ENCODE peak calls at places on chromosomes 7 and 10, in six cellular contexts. K is fibroblast of lung, C is left ventricle myocardium inferior, U is colonic mucosa, M is H1, O is right lobe of liver. N is an unnamed sample. For H3K4me1, the result is how much of the 10 kb centered on the place peaks cover.

GRCh38 chr10:121459765-121460453 is 138.3 kb downstream of the FGFR2 start:
- DNase-seq in K (peak), U (no peak), M (no peak), O (no peak), C (no peak), N (no peak)

GRCh38 chr7:148486937-148487336 is 103.6 kb upstream of the C7orf33 start:
- DNase-seq in U (no peak), O (no peak), M (no peak), K (no peak), C (no peak), N (no peak)

GRCh38 chr10:94104316-94105060 is 110.8 kb downstream of the PLCE1 start:
- DNase-seq in M (no peak), O (no peak), U (no peak), K (peak), C (no peak), N (no peak)

GRCh38 chr10:4301296-4301695 is 516.3 kb upstream of the KLF6 start:
- DNase-seq in K (peak), U (no peak), C (no peak), M (no peak), O (no peak), N (no peak)

GRCh38 chr10:132377326-132377725 is 19.7 kb upstream of the PWWP2B start:
- DNase-seq in K (no peak), M (no peak), O (peak), U (no peak), C (no peak), N (no peak)

GRCh38 chr10:74576586-74576985 is 249.8 kb upstream of the KAT6B start:
- DNase-seq in C (no peak), M (no peak), U (no peak), K (no peak), O (no peak), N (no peak)

GRCh38 chr10:34730726-34731125 is 84.4 kb downstream of the PARD3 start:
- DNase-seq in M (no peak), U (no peak), C (no peak), K (peak), O (no peak), N (no peak)

GRCh38 chr7:73844848-73845460 is 2.6 kb upstream of the METTL27 start:
- DNase-seq in U (no peak), C (no peak), O (no peak), M (no peak), K (peak), N (no peak)

GRCh38 chr7:102287082-102287464 is 405 bp downstream of the SH2B2 start:
- DNase-seq in O (no peak), K (no peak), M (no peak), C (peak), U (no peak), N (no peak)

GRCh38 chr10:133476641-133476990 is 22.9 kb downstream of the SCART1 start:
- DNase-seq in C (no peak), K (no peak), M (no peak), U (no peak), O (no peak), N (no peak)

GRCh38 chr10:122263971-122264370 is 7.1 kb upstream of the BTBD16 start:
- DNase-seq in U (no peak), C (no peak), M (no peak), O (no peak), K (peak), N (no peak)

GRCh38 chr10:69516548-69517195 is 56.5 kb downstream of the NEUROG3 start:
- DNase-seq in O (no peak), M (no peak), C (no peak), K (no peak), U (no peak), N (no peak)

GRCh38 chr7:30276203-30276900 is 8.0 kb upstream of the ZNRF2 start:
- DNase-seq in O (no peak), K (peak), C (no peak), M (peak), U (no peak), N (peak)

GRCh38 chr7:142626420-142627035 is 122.7 kb upstream of the PRSS1 start:
- DNase-seq in O (peak), C (no peak), U (peak), M (peak), K (no peak), N (peak)

GRCh38 chr7:155809947-155810606 is 2.2 kb downstream of the SHH start:
- DNase-seq in U (no peak), M (no peak), C (no peak), K (no peak), O (no peak), N (no peak)

GRCh38 chr7:51428226-51428887 is 111.7 kb upstream of the COBL start:
- DNase-seq in U (no peak), O (no peak), M (peak), C (no peak), K (no peak), N (no peak)

GRCh38 chr10:124266468-124267230 is 152.1 kb downstream of the OAT start:
- DNase-seq in U (no peak), O (no peak), K (peak), C (no peak), M (no peak), N (no peak)

GRCh38 chr7:117194445-117194844 is 128.4 kb downstream of the WNT2 start:
- DNase-seq in U (no peak), C (no peak), M (no peak), K (no peak), O (no peak), N (no peak)

GRCh38 chr7:42194218-42194617 is 42.8 kb downstream of the GLI3 start:
- DNase-seq in U (no peak), M (no peak), C (no peak), K (no peak), O (no peak), N (no peak)

GRCh38 chr10:63236113-63236935 is 103.2 kb downstream of the NRBF2 start:
- DNase-seq in C (no peak), U (peak), M (no peak), O (no peak), K (peak), N (no peak)

GRCh38 chr7:131381069-131381838 is 53.6 kb downstream of the MKLN1 start:
- DNase-seq in O (no peak), U (no peak), M (no peak), K (peak), C (no peak), N (no peak)

GRCh38 chr10:92242910-92243671 is 47.8 kb downstream of the CPEB3 start:
- DNase-seq in O (peak), K (peak), U (peak), C (peak), M (no peak), N (no peak)

GRCh38 chr10:121194696-121195523 is 343.7 kb downstream of the WDR11 start:
- DNase-seq in C (no peak), K (no peak), O (peak), M (no peak), U (no peak), N (no peak)

GRCh38 chr10:132698761-132699391 is 87.1 kb downstream of the NKX6-2 start:
- DNase-seq in O (peak), C (peak), U (no peak), K (no peak), M (no peak), N (no peak)

GRCh38 chr10:24811906-24812305 is 88.2 kb upstream of the ARHGAP21 start:
- DNase-seq in O (no peak), C (peak), K (peak), U (no peak), M (no peak), N (no peak)

GRCh38 chr10:131573256-131574215 is 262.0 kb upstream of the TCERG1L start:
- DNase-seq in U (peak), O (peak), K (no peak), M (no peak), C (no peak), N (no peak)

GRCh38 chr10:49484501-49485230 is 54.3 kb downstream of the ERCC6 start:
- DNase-seq in K (peak), M (no peak), O (no peak), C (no peak), U (no peak), N (no peak)

DNA sequence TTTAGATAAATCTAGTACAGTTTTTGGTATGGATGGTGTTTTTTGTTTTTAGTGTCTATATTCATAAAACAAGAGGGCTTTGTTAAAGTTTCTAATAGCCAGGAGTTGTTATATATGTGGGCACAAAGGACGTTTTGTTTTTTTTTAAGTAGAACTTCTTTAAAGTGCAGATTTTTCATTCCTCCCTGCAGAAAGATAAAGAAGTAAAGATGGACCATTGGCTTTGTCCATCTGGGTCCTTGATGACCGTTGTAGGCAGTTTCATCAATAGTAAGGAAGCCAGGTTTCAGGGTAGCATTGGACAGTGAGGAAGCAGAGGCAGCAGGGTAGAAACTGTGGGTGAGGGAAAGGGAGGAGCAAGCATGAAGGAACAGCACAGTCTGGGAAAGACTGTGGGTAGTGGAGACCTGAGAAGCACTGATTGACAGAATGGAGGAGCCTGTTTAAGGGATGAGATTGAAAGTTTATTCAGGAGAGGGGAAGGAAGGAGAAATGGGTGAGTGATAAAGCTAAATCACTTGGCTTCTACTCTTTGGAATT is 5.3 kb downstream of the CALU start:
- DNase-seq in U (no peak), M (no peak), O (no peak), C (no peak), K (no peak), N (no peak)
- H3K4me1 ChIP-seq in U (under half), M (under half), O (under half), C (half or more), K (under half), N (under half)

GRCh38 chr10:88831709-88832108 is 19.9 kb downstream of the ANKRD22 start:
- DNase-seq in M (no peak), C (no peak), O (no peak), U (no peak), K (no peak), N (peak)

GRCh38 chr10:88832376-88832775 is 19.3 kb downstream of the ANKRD22 start:
- DNase-seq in K (no peak), O (no peak), C (no peak), U (no peak), M (no peak), N (no peak)

GRCh38 chr10:88833156-88833555 is 18.5 kb downstream of the ANKRD22 start:
- DNase-seq in M (no peak), O (no peak), C (no peak), U (no peak), K (no peak), N (no peak)

GRCh38 chr10:88835095-88835909 is 16.3 kb downstream of the ANKRD22 start:
- DNase-seq in U (peak), K (peak), C (peak), O (peak), M (peak), N (peak)

GRCh38 chr10:88833722-88834121 is 17.9 kb downstream of the ANKRD22 start:
- DNase-seq in O (no peak), C (no peak), M (no peak), U (no peak), K (no peak), N (no peak)
- TF ChIP-seq CTCF in O (no peak), C (no peak), M (no peak), U (no peak), K (no peak), N (no peak)

GRCh38 chr7:5517057-5517456 is 93.4 kb upstream of the TNRC18 start:
- DNase-seq in O (no peak), K (no peak), U (no peak), M (peak), C (no peak), N (no peak)

GRCh38 chr7:5514440-5515035 is 90.9 kb upstream of the TNRC18 start:
- DNase-seq in C (no peak), M (no peak), U (no peak), O (no peak), K (no peak), N (no peak)

GRCh38 chr7:5523052-5523711 is 99.5 kb upstream of the TNRC18 start:
- DNase-seq in M (peak), O (no peak), K (peak), U (no peak), C (no peak), N (no peak)

DNA sequence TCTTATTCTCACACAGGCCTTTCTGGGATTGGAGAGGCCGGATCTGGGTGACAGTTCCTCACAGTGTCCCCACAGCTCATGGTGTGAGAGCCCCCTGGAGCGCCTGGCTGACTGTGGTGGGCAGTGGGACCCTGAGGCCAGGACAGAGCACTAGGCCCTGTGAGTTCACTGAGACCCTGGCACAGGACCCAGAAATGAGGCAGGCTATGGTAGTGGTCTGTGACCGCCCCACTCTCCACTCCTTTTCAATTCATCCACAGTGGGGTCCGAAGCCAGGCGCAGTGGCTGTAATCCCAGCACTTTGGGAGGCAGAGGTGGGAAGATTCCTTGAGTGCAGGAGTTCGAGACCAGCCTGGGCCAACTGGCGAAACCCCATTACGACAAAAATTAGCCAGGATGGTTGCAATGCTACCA is 95.9 kb upstream of the TNRC18 start:
- DNase-seq in K (peak), U (no peak), O (no peak), C (no peak), M (peak), N (no peak)
- H3K27ac ChIP-seq in K (no peak), U (no peak), O (no peak), C (no peak), M (no peak), N (no peak)

GRCh38 chr7:139745330-139746143 is 32.3 kb downstream of the HIPK2 start:
- DNase-seq in M (no peak), O (peak), C (no peak), U (no peak), K (no peak), N (no peak)

GRCh38 chr7:139744768-139745250 is 33.0 kb downstream of the HIPK2 start:
- DNase-seq in K (no peak), O (peak), U (no peak), M (no peak), C (no peak), N (no peak)

GRCh38 chr7:139748373-139748765 is 29.4 kb downstream of the HIPK2 start:
- DNase-seq in C (no peak), O (no peak), U (no peak), M (no peak), K (no peak), N (no peak)

GRCh38 chr7:139747662-139748372 is 30.0 kb downstream of the HIPK2 start:
- DNase-seq in M (no peak), U (no peak), O (no peak), C (no peak), K (no peak), N (no peak)

DNA sequence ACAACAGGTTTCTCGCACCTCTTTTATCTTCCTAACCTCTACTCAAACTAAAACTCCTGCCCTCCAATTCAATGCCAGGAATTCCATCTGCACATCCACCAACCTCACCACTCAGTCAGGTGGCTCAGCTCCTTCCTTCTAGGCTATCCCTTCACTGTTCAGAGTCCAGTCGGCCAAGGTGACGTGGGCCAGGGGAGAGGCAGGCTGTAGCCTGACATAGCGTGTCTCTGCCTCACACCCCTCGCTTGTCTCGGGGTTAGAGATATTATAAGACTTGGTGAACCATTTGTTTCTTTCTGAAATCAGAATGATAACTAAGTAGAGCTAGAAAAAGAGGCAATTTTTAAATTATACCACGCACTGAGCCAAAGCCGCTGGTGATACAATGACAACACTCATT is 31.1 kb downstream of the HIPK2 start:
- DNase-seq in C (no peak), M (no peak), U (no peak), O (no peak), K (no peak), N (no peak)
- H3K4me1 ChIP-seq in C (half or more), M (under half), U (under half), O (half or more), K (under half), N (under half)

GRCh38 chr10:102233997-102234396 is 7.3 kb downstream of the PITX3 start:
- DNase-seq in C (no peak), M (no peak), O (no peak), K (no peak), U (no peak), N (no peak)

GRCh38 chr10:102229810-102230263 is 3.7 kb downstream of the ELOVL3 start:
- DNase-seq in C (peak), K (peak), M (peak), U (peak), O (peak), N (peak)

GRCh38 chr10:102230264-102230860 is 4.3 kb downstream of the ELOVL3 start:
- DNase-seq in K (peak), O (no peak), M (peak), U (peak), C (peak), N (peak)

GRCh38 chr10:102231357-102232318 is 5.5 kb downstream of the ELOVL3 start:
- DNase-seq in U (peak), M (peak), C (peak), O (peak), K (no peak), N (peak)

DNA sequence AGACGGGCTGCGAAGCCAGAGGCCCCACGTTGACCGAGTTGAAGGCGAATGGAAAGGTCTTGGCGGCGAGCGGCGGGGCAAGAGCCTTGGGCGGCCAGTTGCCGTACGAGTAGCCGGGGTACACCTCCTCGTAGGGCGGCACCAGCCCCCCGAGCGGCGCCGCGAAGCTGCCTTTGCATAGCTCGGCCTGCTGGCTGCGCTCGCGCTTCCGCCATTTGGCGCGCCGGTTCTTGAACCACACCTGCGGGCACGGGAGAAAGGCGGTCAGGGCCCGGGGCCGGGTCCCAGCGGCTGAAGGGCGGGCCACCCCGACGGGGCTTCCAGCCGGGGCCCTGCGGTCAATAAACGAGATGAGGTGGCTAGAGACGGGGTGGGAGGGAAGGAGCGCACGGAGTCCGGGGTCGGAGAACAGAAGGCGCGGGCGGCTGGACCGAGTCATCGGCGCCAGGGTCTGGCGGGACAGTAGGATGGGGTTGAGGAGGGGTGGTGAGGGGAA is 4.8 kb downstream of the ELOVL3 start:
- DNase-seq in O (no peak), K (no peak), C (peak), U (peak), M (peak), N (peak)
- TF ChIP-seq CTCF in O (peak), K (no peak), C (peak), U (peak), M (peak), N (no peak)

GRCh38 chr7:84824057-84824651 is 362.7 kb downstream of the SEMA3D start:
- DNase-seq in U (no peak), M (no peak), C (no peak), K (no peak), O (no peak), N (no peak)
- H3K27ac ChIP-seq in U (no peak), M (no peak), C (no peak), K (no peak), O (no peak), N (no peak)

GRCh38 chr7:108468246-108468645 is 12.0 kb upstream of the NRCAM start:
- DNase-seq in K (no peak), C (no peak), M (no peak), O (no peak), U (no peak), N (no peak)
- H3K4me1 ChIP-seq in K (under half), C (under half), M (under half), O (under half), U (under half), N (under half)

DNA sequence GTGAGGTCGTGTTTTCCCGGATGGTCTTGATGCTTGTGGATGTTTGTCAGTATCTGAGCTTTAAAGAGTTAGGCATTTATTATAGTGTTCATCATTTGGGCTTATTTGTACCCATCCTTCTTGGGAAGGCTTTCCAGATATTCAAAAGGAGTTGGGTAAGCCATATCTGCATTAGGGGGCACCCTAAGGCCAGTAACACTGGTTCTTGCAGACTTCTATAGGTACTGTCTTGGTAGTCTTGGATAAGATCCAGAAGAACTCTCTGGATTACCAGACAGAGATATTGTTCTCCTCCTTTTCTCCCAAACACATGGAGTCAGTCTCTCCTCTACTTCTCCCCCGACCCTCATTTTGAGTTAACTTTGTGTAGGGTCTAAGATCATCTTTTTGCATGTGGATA is 92.8 kb downstream of the SDK1 start:
- DNase-seq in U (no peak), C (no peak), O (no peak), M (no peak), K (no peak), N (no peak)
- TF ChIP-seq CTCF in U (no peak), C (no peak), O (no peak), M (no peak), K (no peak), N (no peak)

GRCh38 chr7:151710646-151711434 is 166.1 kb downstream of the PRKAG2 start:
- DNase-seq in O (peak), K (no peak), M (no peak), C (no peak), U (no peak), N (no peak)

GRCh38 chr7:151711435-151711872 is 165.5 kb downstream of the PRKAG2 start:
- DNase-seq in K (no peak), C (no peak), O (no peak), U (no peak), M (no peak), N (no peak)

GRCh38 chr7:151710121-151710640 is 166.7 kb downstream of the PRKAG2 start:
- DNase-seq in C (no peak), M (no peak), O (no peak), U (no peak), K (no peak), N (no peak)

GRCh38 chr7:151714201-151714600 is 162.7 kb downstream of the PRKAG2 start:
- DNase-seq in M (no peak), O (no peak), C (no peak), K (no peak), U (no peak), N (no peak)

GRCh38 chr7:151711906-151712771 is 164.8 kb downstream of the PRKAG2 start:
- DNase-seq in C (peak), K (no peak), O (peak), M (no peak), U (no peak), N (no peak)
- H3K27ac ChIP-seq in C (peak), K (no peak), O (peak), M (no peak), U (no peak), N (no peak)

GRCh38 chr7:135978624-135979023 is 1.5 kb upstream of the MTPN start:
- DNase-seq in C (no peak), M (no peak), O (no peak), K (no peak), U (no peak), N (no peak)
- H3K4me1 ChIP-seq in C (half or more), M (under half), O (under half), K (under half), U (under half), N (half or more)

N was measured in CD8-positive, alpha-beta T cell.